ENCODE peak calls at places on chromosomes 2 and 18, in eight cellular contexts. M is stimulated activated CD4-positive, alpha-beta T cell treated with anti-CD3 and anti-CD28 coated beads, Interleukin-12 subunit alpha, Interleukin-12 subunit beta, amount 100 ng/mL, for 4 hours; P is fibroblast of pulmonary artery; W is mucosa of gallbladder; H is GM13977; A is omental fat pad; Z is NCI-H774; F is EL. O is an unnamed sample.
A peak's percentile ranks its signal among the peaks of the same experiment; 100 is the strongest.

GRCh38 chr18:30982285-30982992 is 60.1 kb downstream of the DSC3 start:
- DNase-seq in M (no peak), P (no peak), W (no peak), H (no peak), A (no peak), Z (no peak), F (no peak), O (no peak)

GRCh38 chr2:140654565-140654964 is 1476.3 kb downstream of the LRP1B start:
- DNase-seq in M (no peak), P (peak; percentile 23), W (no peak), H (no peak), A (no peak), Z (no peak), F (no peak), O (no peak)

GRCh38 chr2:128301501-128301966 is 17.1 kb downstream of the HS6ST1 start:
- DNase-seq in M (no peak), P (peak; percentile 91), W (peak; percentile 58), H (no peak), A (no peak), Z (no peak), F (peak; percentile 96), O (peak; percentile 99)

GRCh38 chr2:58473165-58473564 is 232.0 kb upstream of the FANCL start:
- DNase-seq in M (no peak), P (no peak), W (no peak), H (no peak), A (no peak), Z (no peak), F (no peak), O (no peak)

GRCh38 chr2:63862802-63863201 is 21.1 kb downstream of the UGP2 start:
- DNase-seq in M (no peak), P (peak; percentile 29), W (no peak), H (no peak), A (no peak), Z (no peak), F (peak; percentile 26), O (no peak)

GRCh38 chr2:146238254-146238961 is 1606.4 kb upstream of the ACVR2A start:
- DNase-seq in M (no peak), P (no peak), W (no peak), H (no peak), A (no peak), Z (no peak), F (no peak), O (peak; percentile 2)

GRCh38 chr2:187543488-187543887 is 10.7 kb downstream of the TFPI start:
- DNase-seq in M (no peak), P (no peak), W (no peak), H (no peak), A (no peak), Z (no peak), F (no peak), O (no peak)

GRCh38 chr2:37698931-37699481 is 27.6 kb upstream of the CDC42EP3 start:
- DNase-seq in M (no peak), P (no peak), W (no peak), H (no peak), A (no peak), Z (no peak), F (peak; percentile 73), O (no peak)

GRCh38 chr18:2497797-2498196 is 73.5 kb downstream of the METTL4 start:
- DNase-seq in M (no peak), P (no peak), W (no peak), H (no peak), A (no peak), Z (no peak), F (no peak), O (no peak)